ENCODE peak calls at places on chromosomes 1 and 21, in nine cellular contexts. L is activated naive CD8-positive, alpha-beta T cell treated with anti-CD3 and anti-CD28 coated beads, Interleukin-2, amount 50 U/mL, for 24 hours; A is kidney; V is endothelial cell of umbilical vein; C is CD8-positive, alpha-beta memory T cell; S is occipital lobe; P is psoas muscle; H is ureter; K is EH. T is an unnamed sample.

GRCh38 chr21:46294647-46295176 is 8.6 kb downstream of the YBEY start:
- DNase-seq in L (no peak), P (no peak), C (no peak), S (no peak), H (no peak), K (peak; percentile 73), V (no peak), A (no peak), T (no peak)

GRCh38 chr1:107327446-107327845 is 186.6 kb downstream of the NTNG1 start:
- DNase-seq in C (no peak), K (no peak), V (no peak), S (no peak), A (no peak), P (no peak), L (no peak), H (no peak), T (no peak)

GRCh38 chr1:97144527-97144926 is 422.9 kb downstream of the PTBP2 start:
- DNase-seq in C (no peak), L (no peak), P (no peak), A (no peak), K (peak; percentile 74), V (peak; percentile 83), S (no peak), H (no peak), T (no peak)

GRCh38 chr1:38038836-38039235 is 7.8 kb downstream of the POU3F1 start:
- DNase-seq in K (peak; percentile 60), H (no peak), C (no peak), V (no peak), P (no peak), S (no peak), A (no peak), L (no peak), T (no peak)

GRCh38 chr1:170670751-170671628 is 7.1 kb downstream of the PRRX1 start:
- DNase-seq in H (no peak), C (no peak), P (peak; percentile 68), V (peak; percentile 43), S (no peak), K (no peak), A (peak; percentile 73), L (peak; percentile 53), T (no peak)

GRCh38 chr1:35222322-35223108 is 29.6 kb upstream of the SFPQ start:
- DNase-seq in H (no peak), L (no peak), P (no peak), V (no peak), C (no peak), S (no peak), K (peak; percentile 85), A (no peak), T (no peak)

GRCh38 chr1:206714331-206715058 is 29.8 kb downstream of the MAPKAPK2 start:
- DNase-seq in S (no peak), A (no peak), H (no peak), C (peak; percentile 37), P (no peak), V (peak; percentile 31), L (no peak), K (peak; percentile 87), T (no peak)

GRCh38 chr1:21139601-21140000 is 37.1 kb downstream of the EIF4G3 start:
- DNase-seq in C (no peak), H (no peak), P (peak; percentile 32), K (peak; percentile 31), V (peak; percentile 50), A (no peak), S (no peak), L (no peak), T (no peak)

GRCh38 chr1:31055501-31055900 is 10.0 kb downstream of the PUM1 start:
- DNase-seq in C (no peak), V (no peak), K (no peak), A (no peak), L (no peak), P (no peak), H (no peak), S (no peak), T (no peak)

GRCh38 chr1:171610385-171610784 is 11.7 kb upstream of the MYOCOS start:
- DNase-seq in K (peak; percentile 26), P (no peak), S (no peak), V (no peak), L (no peak), A (no peak), C (no peak), H (no peak), T (no peak)

GRCh38 chr1:54970901-54971300 is 9.5 kb upstream of the TMEM61 start:
- DNase-seq in H (no peak), P (no peak), K (no peak), C (no peak), L (no peak), A (no peak), V (no peak), S (no peak), T (no peak)

GRCh38 chr1:245086389-245086969 is 68.3 kb upstream of the KIF26B start:
- DNase-seq in C (no peak), V (no peak), S (no peak), P (no peak), L (no peak), A (no peak), K (peak; percentile 85), H (no peak), T (no peak)

GRCh38 chr1:82972841-82973553 is 1025.9 kb downstream of the TTLL7 start:
- DNase-seq in P (no peak), A (no peak), V (no peak), H (no peak), C (no peak), L (no peak), K (no peak), S (no peak), T (no peak)

GRCh38 chr1:198798923-198799386 is 160.1 kb downstream of the PTPRC start:
- DNase-seq in P (no peak), H (no peak), A (no peak), K (no peak), V (no peak), S (no peak), C (no peak), L (no peak), T (no peak)

GRCh38 chr1:78633209-78633608 is 13.0 kb downstream of the IFI44L start:
- DNase-seq in H (no peak), S (no peak), P (no peak), C (no peak), L (no peak), K (no peak), V (no peak), A (no peak), T (no peak)

GRCh38 chr1:94622757-94623156 is 81.2 kb upstream of the F3 start:
- DNase-seq in L (no peak), K (peak; percentile 90), A (peak; percentile 85), C (no peak), H (no peak), S (no peak), P (no peak), V (no peak), T (no peak)

GRCh38 chr21:45029298-45029967 is 44.9 kb upstream of the ADARB1 start:
- DNase-seq in K (no peak), S (no peak), H (no peak), A (peak; percentile 84), P (no peak), C (no peak), L (no peak), V (no peak), T (no peak)

GRCh38 chr1:236759252-236759859 is 35.7 kb upstream of the MTR start:
- DNase-seq in V (peak; percentile 51), C (no peak), H (no peak), L (peak; percentile 5), A (no peak), K (peak; percentile 49), P (no peak), S (no peak), T (no peak)

GRCh38 chr21:44416193-44416592 is 39.1 kb upstream of the LRRC3 start:
- DNase-seq in P (no peak), A (peak; percentile 39), C (no peak), L (no peak), S (no peak), H (peak; percentile 32), V (no peak), K (no peak), T (no peak)

GRCh38 chr21:28568692-28569091 is 424.0 kb downstream of the LTN1 start:
- DNase-seq in A (no peak), H (no peak), P (no peak), L (no peak), C (no peak), K (no peak), S (no peak), V (no peak), T (no peak)

GRCh38 chr1:56200446-56200845 is 378.9 kb downstream of the PLPP3 start:
- DNase-seq in A (no peak), H (no peak), S (no peak), P (peak; percentile 24), V (no peak), L (no peak), C (no peak), K (peak; percentile 72), T (no peak)

GRCh38 chr1:230693221-230693620 is 20.7 kb downstream of the AGT start:
- DNase-seq in V (no peak), A (no peak), H (no peak), S (no peak), C (no peak), K (no peak), P (no peak), L (no peak), T (no peak)

GRCh38 chr1:82400521-82400920 is 599.8 kb downstream of the ADGRL2 start:
- DNase-seq in C (no peak), A (no peak), H (no peak), L (no peak), V (peak; percentile 84), P (no peak), K (no peak), S (no peak), T (no peak)

GRCh38 chr1:50704126-50704525 is 255.9 kb downstream of the FAF1 start:
- DNase-seq in K (peak; percentile 55), P (no peak), L (no peak), A (no peak), H (no peak), V (peak; percentile 58), C (no peak), S (no peak), T (no peak)

GRCh38 chr1:172566196-172566997 is 33.4 kb downstream of the SUCO start:
- DNase-seq in C (no peak), L (peak; percentile 9), A (no peak), K (no peak), P (no peak), H (no peak), V (no peak), S (no peak), T (no peak)

T was measured in effector CD4-positive, alpha-beta T cell.